ENCODE peak calls at places on chromosomes 1 and 21, in nine cellular contexts. One of them, this sample, is unnamed. For H3K4me1, the result is how much of the 10 kb centered on the place peaks cover.

GRCh38 chr1:24382165-24382577 is 31.4 kb downstream of the STPG1 start:
- DNase-seq in astrocyte: no peak
- DNase-seq in adrenal gland: no peak
- DNase-seq in HepG2: no peak
- DNase-seq in A549: no peak
- DNase-seq in H1: peak
- DNase-seq in mammary epithelial cell: peak
- DNase-seq in left lung: no peak
- DNase-seq in cardiac muscle cell: no peak
- DNase-seq in this sample: no peak

GRCh38 chr1:29162476-29163138 is 19.1 kb downstream of the SRSF4 start:
- DNase-seq in astrocyte: peak
- DNase-seq in adrenal gland: peak
- DNase-seq in HepG2: no peak
- DNase-seq in A549: no peak
- DNase-seq in H1: peak
- DNase-seq in mammary epithelial cell: no peak
- DNase-seq in left lung: no peak
- DNase-seq in cardiac muscle cell: no peak
- DNase-seq in this sample: peak

GRCh38 chr1:171486048-171486519 is 754 bp downstream of the PRRC2C start:
- DNase-seq in astrocyte: peak
- DNase-seq in adrenal gland: no peak
- DNase-seq in HepG2: peak
- DNase-seq in A549: peak
- DNase-seq in H1: no peak
- DNase-seq in mammary epithelial cell: peak
- DNase-seq in left lung: no peak
- DNase-seq in cardiac muscle cell: peak
- DNase-seq in this sample: no peak

GRCh38 chr1:204438628-204439027 is 27.0 kb upstream of the PPP1R15B start:
- DNase-seq in astrocyte: peak
- DNase-seq in adrenal gland: peak
- DNase-seq in HepG2: no peak
- DNase-seq in A549: peak
- DNase-seq in H1: no peak
- DNase-seq in mammary epithelial cell: peak
- DNase-seq in left lung: no peak
- DNase-seq in cardiac muscle cell: no peak
- DNase-seq in this sample: peak

GRCh38 chr1:150876111-150876434 is 326 bp downstream of the ARNT start:
- DNase-seq in astrocyte: peak
- DNase-seq in adrenal gland: no peak
- DNase-seq in HepG2: peak
- DNase-seq in A549: no peak
- DNase-seq in H1: no peak
- DNase-seq in mammary epithelial cell: peak
- DNase-seq in left lung: no peak
- DNase-seq in cardiac muscle cell: peak
- DNase-seq in this sample: no peak

GRCh38 chr1:167250482-167250881 is 29.8 kb downstream of the POU2F1 start:
- DNase-seq in astrocyte: no peak
- DNase-seq in adrenal gland: no peak
- DNase-seq in HepG2: no peak
- DNase-seq in A549: no peak
- DNase-seq in H1: no peak
- DNase-seq in mammary epithelial cell: no peak
- DNase-seq in left lung: no peak
- DNase-seq in cardiac muscle cell: no peak
- DNase-seq in this sample: no peak

GRCh38 chr21:15729346-15729673 is 472 bp upstream of the USP25 start:
- DNase-seq in astrocyte: peak
- DNase-seq in adrenal gland: no peak
- DNase-seq in HepG2: no peak
- DNase-seq in A549: no peak
- DNase-seq in H1: no peak
- DNase-seq in mammary epithelial cell: no peak
- DNase-seq in left lung: no peak
- DNase-seq in cardiac muscle cell: no peak
- DNase-seq in this sample: no peak

GRCh38 chr1:173112129-173112528 is 61.4 kb upstream of the TNFSF18 start:
- DNase-seq in astrocyte: no peak
- DNase-seq in adrenal gland: no peak
- DNase-seq in HepG2: no peak
- DNase-seq in A549: no peak
- DNase-seq in H1: no peak
- DNase-seq in mammary epithelial cell: peak
- DNase-seq in left lung: no peak
- DNase-seq in cardiac muscle cell: no peak
- DNase-seq in this sample: no peak

GRCh38 chr1:30085814-30086770 is 637.3 kb downstream of the MATN1 start:
- DNase-seq in astrocyte: peak
- DNase-seq in adrenal gland: no peak
- DNase-seq in HepG2: peak
- DNase-seq in A549: peak
- DNase-seq in H1: peak
- DNase-seq in mammary epithelial cell: no peak
- DNase-seq in left lung: peak
- DNase-seq in cardiac muscle cell: peak
- DNase-seq in this sample: peak

GRCh38 chr1:238476881-238477280 is 586.2 kb upstream of the ZP4 start:
- DNase-seq in astrocyte: no peak
- DNase-seq in adrenal gland: no peak
- DNase-seq in HepG2: no peak
- DNase-seq in A549: no peak
- DNase-seq in H1: no peak
- DNase-seq in mammary epithelial cell: no peak
- DNase-seq in left lung: no peak
- DNase-seq in cardiac muscle cell: no peak
- DNase-seq in this sample: no peak

GRCh38 chr1:197614916-197615692 is 160.2 kb downstream of the DENND1B start:
- DNase-seq in astrocyte: peak
- DNase-seq in adrenal gland: peak
- DNase-seq in HepG2: peak
- DNase-seq in A549: peak
- DNase-seq in H1: peak
- DNase-seq in mammary epithelial cell: peak
- DNase-seq in left lung: no peak
- DNase-seq in cardiac muscle cell: peak
- DNase-seq in this sample: no peak

DNA sequence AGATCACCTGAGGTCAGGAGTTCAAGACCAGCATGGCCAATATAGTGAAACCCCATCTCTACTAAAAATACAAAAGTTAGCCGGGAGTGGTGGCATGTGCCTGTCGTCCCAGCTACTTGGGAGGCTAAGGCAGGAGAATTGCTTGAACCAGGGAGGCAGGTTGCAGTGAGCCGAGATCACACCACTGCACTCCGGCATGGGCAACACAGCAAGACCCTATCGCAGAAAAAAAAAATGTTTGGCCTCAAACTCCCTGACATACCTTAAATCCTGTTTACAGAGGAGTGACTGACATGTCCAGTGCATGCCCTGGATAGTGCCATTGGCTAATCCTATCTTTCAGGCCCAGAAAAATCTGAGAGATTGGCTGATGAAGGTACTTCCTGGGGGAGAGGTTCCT is 11.8 kb downstream of the DCLRE1B start:
- DNase-seq in astrocyte: no peak
- DNase-seq in adrenal gland: no peak
- DNase-seq in HepG2: no peak
- DNase-seq in A549: no peak
- DNase-seq in H1: no peak
- DNase-seq in mammary epithelial cell: no peak
- DNase-seq in left lung: no peak
- DNase-seq in cardiac muscle cell: no peak
- DNase-seq in this sample: no peak
- TF ChIP-seq CTCF in astrocyte: no peak
- TF ChIP-seq CTCF in adrenal gland: no peak
- TF ChIP-seq CTCF in HepG2: no peak
- TF ChIP-seq CTCF in A549: no peak
- TF ChIP-seq CTCF in H1: no peak
- TF ChIP-seq CTCF in mammary epithelial cell: no peak
- TF ChIP-seq CTCF in left lung: no peak
- TF ChIP-seq CTCF in cardiac muscle cell: no peak
- TF ChIP-seq CTCF in this sample: no peak

GRCh38 chr1:202154148-202154765 is 6.1 kb downstream of the PTPN7 start:
- DNase-seq in astrocyte: no peak
- DNase-seq in adrenal gland: no peak
- DNase-seq in HepG2: no peak
- DNase-seq in A549: no peak
- DNase-seq in H1: no peak
- DNase-seq in mammary epithelial cell: no peak
- DNase-seq in left lung: no peak
- DNase-seq in cardiac muscle cell: no peak
- DNase-seq in this sample: no peak
- H3K4me1 ChIP-seq in astrocyte: under half
- H3K4me1 ChIP-seq in adrenal gland: under half
- H3K4me1 ChIP-seq in HepG2: under half
- H3K4me1 ChIP-seq in A549: under half
- H3K4me1 ChIP-seq in H1: under half
- H3K4me1 ChIP-seq in mammary epithelial cell: under half
- H3K4me1 ChIP-seq in left lung: under half
- H3K4me1 ChIP-seq in cardiac muscle cell: under half
- H3K4me1 ChIP-seq in this sample: under half

GRCh38 chr1:21307663-21308062 is 17.4 kb upstream of the ECE1 start:
- DNase-seq in astrocyte: no peak
- DNase-seq in adrenal gland: peak
- DNase-seq in HepG2: no peak
- DNase-seq in A549: no peak
- DNase-seq in H1: no peak
- DNase-seq in mammary epithelial cell: no peak
- DNase-seq in left lung: no peak
- DNase-seq in cardiac muscle cell: no peak
- DNase-seq in this sample: no peak

GRCh38 chr1:21308330-21308729 is 18.1 kb upstream of the ECE1 start:
- DNase-seq in astrocyte: no peak
- DNase-seq in adrenal gland: no peak
- DNase-seq in HepG2: no peak
- DNase-seq in A549: no peak
- DNase-seq in H1: no peak
- DNase-seq in mammary epithelial cell: no peak
- DNase-seq in left lung: no peak
- DNase-seq in cardiac muscle cell: no peak
- DNase-seq in this sample: no peak

GRCh38 chr1:21307210-21307609 is 16.9 kb upstream of the ECE1 start:
- DNase-seq in astrocyte: no peak
- DNase-seq in adrenal gland: no peak
- DNase-seq in HepG2: no peak
- DNase-seq in A549: no peak
- DNase-seq in H1: no peak
- DNase-seq in mammary epithelial cell: no peak
- DNase-seq in left lung: no peak
- DNase-seq in cardiac muscle cell: no peak
- DNase-seq in this sample: no peak

GRCh38 chr1:21311016-21311415 is 20.8 kb upstream of the ECE1 start:
- DNase-seq in astrocyte: no peak
- DNase-seq in adrenal gland: peak
- DNase-seq in HepG2: peak
- DNase-seq in A549: no peak
- DNase-seq in H1: no peak
- DNase-seq in mammary epithelial cell: no peak
- DNase-seq in left lung: no peak
- DNase-seq in cardiac muscle cell: no peak
- DNase-seq in this sample: no peak

DNA sequence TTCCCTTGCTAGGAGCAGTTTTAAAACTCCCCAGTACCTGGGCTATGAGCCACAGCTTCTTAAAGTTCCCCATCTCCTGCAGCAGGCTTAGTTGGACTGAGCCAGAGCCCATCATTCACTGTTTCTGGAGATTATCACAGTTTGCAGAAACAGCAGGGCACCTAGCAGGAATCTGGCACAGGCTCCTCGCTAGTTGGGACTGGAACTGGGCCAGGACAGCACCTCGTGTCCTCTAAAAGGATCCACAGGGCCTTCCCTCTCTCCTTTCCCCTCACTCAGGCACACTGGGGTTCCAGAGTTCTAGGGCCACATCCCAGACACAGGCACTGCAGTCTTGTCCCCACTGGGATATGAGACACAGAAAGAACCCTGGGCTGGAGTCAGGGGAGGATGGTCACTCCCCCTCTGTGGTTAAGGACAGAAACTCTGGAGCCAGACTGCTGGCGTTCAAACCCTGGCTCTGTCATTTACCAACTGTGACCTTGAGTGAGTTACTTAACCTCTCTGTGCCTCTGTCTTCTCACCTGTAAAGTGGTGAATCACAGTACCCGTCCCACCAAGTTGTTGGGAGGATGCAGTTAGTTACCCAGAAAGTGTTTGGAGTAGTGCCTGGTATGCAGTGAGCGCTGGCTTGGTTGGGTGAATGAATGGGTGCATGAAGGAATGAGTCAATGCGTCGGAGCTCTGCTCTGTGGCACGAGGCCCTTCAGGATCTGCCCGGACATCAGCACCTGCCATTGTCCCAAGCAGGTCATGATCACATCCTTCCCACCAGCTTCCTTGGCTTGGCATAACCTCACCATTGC is 18.8 kb upstream of the ECE1 start:
- DNase-seq in astrocyte: peak
- DNase-seq in adrenal gland: peak
- DNase-seq in HepG2: no peak
- DNase-seq in A549: no peak
- DNase-seq in H1: no peak
- DNase-seq in mammary epithelial cell: peak
- DNase-seq in left lung: no peak
- DNase-seq in cardiac muscle cell: no peak
- DNase-seq in this sample: no peak
- H3K27ac ChIP-seq in astrocyte: no peak
- H3K27ac ChIP-seq in adrenal gland: peak
- H3K27ac ChIP-seq in HepG2: no peak
- H3K27ac ChIP-seq in A549: peak
- H3K27ac ChIP-seq in H1: no peak
- H3K27ac ChIP-seq in mammary epithelial cell: peak
- H3K27ac ChIP-seq in left lung: no peak
- H3K27ac ChIP-seq in cardiac muscle cell: peak
- H3K27ac ChIP-seq in this sample: no peak

GRCh38 chr1:203049576-203050180 is 23.4 kb downstream of the PPFIA4 start:
- DNase-seq in astrocyte: no peak
- DNase-seq in adrenal gland: no peak
- DNase-seq in HepG2: no peak
- DNase-seq in A549: no peak
- DNase-seq in H1: no peak
- DNase-seq in mammary epithelial cell: no peak
- DNase-seq in left lung: no peak
- DNase-seq in cardiac muscle cell: no peak
- DNase-seq in this sample: no peak

GRCh38 chr1:203048555-203049051 is 22.3 kb downstream of the PPFIA4 start:
- DNase-seq in astrocyte: no peak
- DNase-seq in adrenal gland: no peak
- DNase-seq in HepG2: peak
- DNase-seq in A549: no peak
- DNase-seq in H1: peak
- DNase-seq in mammary epithelial cell: no peak
- DNase-seq in left lung: no peak
- DNase-seq in cardiac muscle cell: peak
- DNase-seq in this sample: no peak

GRCh38 chr1:203049077-203049476 is 22.8 kb downstream of the PPFIA4 start:
- DNase-seq in astrocyte: no peak
- DNase-seq in adrenal gland: no peak
- DNase-seq in HepG2: no peak
- DNase-seq in A549: no peak
- DNase-seq in H1: no peak
- DNase-seq in mammary epithelial cell: no peak
- DNase-seq in left lung: no peak
- DNase-seq in cardiac muscle cell: no peak
- DNase-seq in this sample: no peak

GRCh38 chr1:203046984-203047630 is 20.8 kb downstream of the PPFIA4 start:
- DNase-seq in astrocyte: peak
- DNase-seq in adrenal gland: peak
- DNase-seq in HepG2: no peak
- DNase-seq in A549: peak
- DNase-seq in H1: no peak
- DNase-seq in mammary epithelial cell: peak
- DNase-seq in left lung: no peak
- DNase-seq in cardiac muscle cell: no peak
- DNase-seq in this sample: no peak

GRCh38 chr1:203048086-203048485 is 21.8 kb downstream of the PPFIA4 start:
- DNase-seq in astrocyte: no peak
- DNase-seq in adrenal gland: no peak
- DNase-seq in HepG2: no peak
- DNase-seq in A549: no peak
- DNase-seq in H1: no peak
- DNase-seq in mammary epithelial cell: no peak
- DNase-seq in left lung: no peak
- DNase-seq in cardiac muscle cell: no peak
- DNase-seq in this sample: no peak
- TF ChIP-seq CTCF in astrocyte: no peak
- TF ChIP-seq CTCF in adrenal gland: no peak
- TF ChIP-seq CTCF in HepG2: no peak
- TF ChIP-seq CTCF in A549: no peak
- TF ChIP-seq CTCF in H1: no peak
- TF ChIP-seq CTCF in mammary epithelial cell: no peak
- TF ChIP-seq CTCF in left lung: no peak
- TF ChIP-seq CTCF in cardiac muscle cell: no peak
- TF ChIP-seq CTCF in this sample: no peak

This sample was measured in psoas muscle.